ENCODE peak calls at places on chromosomes 11 and 22, in eight cellular contexts. One of them, this sample, is unnamed.
A peak's percentile ranks its signal among the peaks of the same experiment; 100 is the strongest.

GRCh38 chr11:103703437-103703836 is 333.0 kb upstream of the DDI1 start:
- DNase-seq in suprapubic skin: no peak
- DNase-seq in fibroblast of the aortic adventitia: no peak
- DNase-seq in heart right ventricle: no peak
- DNase-seq in A549: no peak
- DNase-seq in spleen: no peak
- DNase-seq in cardiac muscle cell: no peak
- DNase-seq in AG10803: no peak
- DNase-seq in this sample: no peak

GRCh38 chr22:40414306-40414705 is 43.9 kb downstream of the SGSM3 start:
- DNase-seq in heart right ventricle: no peak
- DNase-seq in suprapubic skin: no peak
- DNase-seq in cardiac muscle cell: no peak
- DNase-seq in fibroblast of the aortic adventitia: peak; percentile 9
- DNase-seq in AG10803: peak; percentile 52
- DNase-seq in spleen: peak; percentile 32
- DNase-seq in A549: no peak
- DNase-seq in this sample: no peak

GRCh38 chr22:46007003-46007847 is 30.3 kb upstream of the WNT7B start:
- DNase-seq in cardiac muscle cell: no peak
- DNase-seq in heart right ventricle: peak; percentile 68
- DNase-seq in spleen: peak; percentile 89
- DNase-seq in A549: peak; percentile 66
- DNase-seq in AG10803: peak; percentile 82
- DNase-seq in fibroblast of the aortic adventitia: peak; percentile 81
- DNase-seq in suprapubic skin: no peak
- DNase-seq in this sample: no peak

GRCh38 chr22:46185263-46185662 is 34.9 kb downstream of the PPARA start:
- DNase-seq in cardiac muscle cell: no peak
- DNase-seq in A549: no peak
- DNase-seq in AG10803: no peak
- DNase-seq in spleen: no peak
- DNase-seq in fibroblast of the aortic adventitia: no peak
- DNase-seq in suprapubic skin: no peak
- DNase-seq in heart right ventricle: no peak
- DNase-seq in this sample: no peak

GRCh38 chr11:120339394-120339890 is 3.2 kb downstream of the ARHGEF12 start:
- DNase-seq in A549: no peak
- DNase-seq in cardiac muscle cell: peak; percentile 69
- DNase-seq in AG10803: peak; percentile 38
- DNase-seq in suprapubic skin: no peak
- DNase-seq in heart right ventricle: peak; percentile 67
- DNase-seq in spleen: no peak
- DNase-seq in fibroblast of the aortic adventitia: peak; percentile 39
- DNase-seq in this sample: no peak

GRCh38 chr11:110069158-110069737 is 23.9 kb upstream of the ZC3H12C start:
- DNase-seq in heart right ventricle: peak; percentile 66
- DNase-seq in spleen: no peak
- DNase-seq in cardiac muscle cell: peak; percentile 45
- DNase-seq in AG10803: peak; percentile 66
- DNase-seq in suprapubic skin: no peak
- DNase-seq in fibroblast of the aortic adventitia: peak; percentile 82
- DNase-seq in A549: no peak
- DNase-seq in this sample: no peak

GRCh38 chr11:96180341-96180740 is 162.7 kb downstream of the MAML2 start:
- DNase-seq in suprapubic skin: no peak
- DNase-seq in cardiac muscle cell: no peak
- DNase-seq in A549: no peak
- DNase-seq in heart right ventricle: no peak
- DNase-seq in fibroblast of the aortic adventitia: no peak
- DNase-seq in spleen: no peak
- DNase-seq in AG10803: no peak
- DNase-seq in this sample: no peak

GRCh38 chr11:7480132-7480531 is 5.2 kb upstream of the OLFML1 start:
- DNase-seq in fibroblast of the aortic adventitia: peak; percentile 74
- DNase-seq in heart right ventricle: no peak
- DNase-seq in spleen: no peak
- DNase-seq in AG10803: peak; percentile 46
- DNase-seq in suprapubic skin: no peak
- DNase-seq in A549: no peak
- DNase-seq in cardiac muscle cell: no peak
- DNase-seq in this sample: no peak

GRCh38 chr11:116193321-116194114 is 579.3 kb downstream of the BUD13 start:
- DNase-seq in AG10803: peak; percentile 55
- DNase-seq in spleen: no peak
- DNase-seq in suprapubic skin: no peak
- DNase-seq in A549: peak; percentile 2
- DNase-seq in cardiac muscle cell: peak; percentile 68
- DNase-seq in heart right ventricle: peak; percentile 50
- DNase-seq in fibroblast of the aortic adventitia: peak; percentile 18
- DNase-seq in this sample: peak; percentile 65

GRCh38 chr11:128632151-128632791 is 44.9 kb upstream of the ETS1 start:
- DNase-seq in AG10803: peak; percentile 68
- DNase-seq in suprapubic skin: no peak
- DNase-seq in fibroblast of the aortic adventitia: peak; percentile 75
- DNase-seq in spleen: peak; percentile 72
- DNase-seq in cardiac muscle cell: peak; percentile 65
- DNase-seq in A549: peak; percentile 44
- DNase-seq in heart right ventricle: no peak
- DNase-seq in this sample: peak; percentile 51

GRCh38 chr11:108466405-108466804 is 924 bp downstream of the C11orf65 start:
- DNase-seq in heart right ventricle: no peak
- DNase-seq in cardiac muscle cell: no peak
- DNase-seq in suprapubic skin: no peak
- DNase-seq in AG10803: no peak
- DNase-seq in fibroblast of the aortic adventitia: no peak
- DNase-seq in spleen: no peak
- DNase-seq in A549: no peak
- DNase-seq in this sample: no peak

GRCh38 chr11:68430801-68431200 is 29.8 kb upstream of the PPP6R3 start:
- DNase-seq in spleen: no peak
- DNase-seq in AG10803: no peak
- DNase-seq in cardiac muscle cell: no peak
- DNase-seq in heart right ventricle: no peak
- DNase-seq in suprapubic skin: no peak
- DNase-seq in fibroblast of the aortic adventitia: no peak
- DNase-seq in A549: no peak
- DNase-seq in this sample: no peak

GRCh38 chr11:46240371-46240770 is 37.1 kb upstream of the CREB3L1 start:
- DNase-seq in AG10803: peak; percentile 47
- DNase-seq in fibroblast of the aortic adventitia: peak; percentile 37
- DNase-seq in cardiac muscle cell: no peak
- DNase-seq in A549: no peak
- DNase-seq in suprapubic skin: no peak
- DNase-seq in heart right ventricle: no peak
- DNase-seq in spleen: no peak
- DNase-seq in this sample: no peak

GRCh38 chr22:49009359-49010063 is 818.2 kb downstream of the BRD1 start:
- DNase-seq in AG10803: no peak
- DNase-seq in A549: no peak
- DNase-seq in fibroblast of the aortic adventitia: no peak
- DNase-seq in spleen: peak; percentile 55
- DNase-seq in heart right ventricle: no peak
- DNase-seq in suprapubic skin: no peak
- DNase-seq in cardiac muscle cell: no peak
- DNase-seq in this sample: no peak

GRCh38 chr22:46815559-46815895 is 53.1 kb downstream of the TBC1D22A start:
- DNase-seq in spleen: peak; percentile 52
- DNase-seq in suprapubic skin: no peak
- DNase-seq in AG10803: no peak
- DNase-seq in A549: no peak
- DNase-seq in heart right ventricle: no peak
- DNase-seq in fibroblast of the aortic adventitia: no peak
- DNase-seq in cardiac muscle cell: no peak
- DNase-seq in this sample: no peak

GRCh38 chr11:34495239-34495723 is 18.3 kb downstream of the ELF5 start:
- DNase-seq in cardiac muscle cell: no peak
- DNase-seq in fibroblast of the aortic adventitia: no peak
- DNase-seq in AG10803: no peak
- DNase-seq in spleen: no peak
- DNase-seq in heart right ventricle: no peak
- DNase-seq in A549: no peak
- DNase-seq in suprapubic skin: no peak
- DNase-seq in this sample: no peak

GRCh38 chr11:34493468-34493867 is 20.1 kb downstream of the ELF5 start:
- DNase-seq in fibroblast of the aortic adventitia: no peak
- DNase-seq in AG10803: no peak
- DNase-seq in suprapubic skin: no peak
- DNase-seq in spleen: no peak
- DNase-seq in cardiac muscle cell: no peak
- DNase-seq in heart right ventricle: no peak
- DNase-seq in A549: no peak
- DNase-seq in this sample: no peak

GRCh38 chr11:34490304-34490703 is 23.3 kb downstream of the ELF5 start:
- DNase-seq in suprapubic skin: no peak
- DNase-seq in fibroblast of the aortic adventitia: no peak
- DNase-seq in AG10803: no peak
- DNase-seq in cardiac muscle cell: no peak
- DNase-seq in A549: no peak
- DNase-seq in heart right ventricle: no peak
- DNase-seq in spleen: no peak
- DNase-seq in this sample: no peak

GRCh38 chr11:34493926-34494595 is 19.5 kb downstream of the ELF5 start:
- DNase-seq in cardiac muscle cell: no peak
- DNase-seq in spleen: no peak
- DNase-seq in heart right ventricle: no peak
- DNase-seq in AG10803: no peak
- DNase-seq in suprapubic skin: no peak
- DNase-seq in fibroblast of the aortic adventitia: no peak
- DNase-seq in A549: no peak
- DNase-seq in this sample: no peak

GRCh38 chr11:34492806-34493414 is 20.7 kb downstream of the ELF5 start:
- DNase-seq in fibroblast of the aortic adventitia: peak; percentile 78
- DNase-seq in A549: peak; percentile 66
- DNase-seq in cardiac muscle cell: peak; percentile 81
- DNase-seq in spleen: no peak
- DNase-seq in heart right ventricle: peak; percentile 41
- DNase-seq in AG10803: peak; percentile 65
- DNase-seq in suprapubic skin: no peak
- DNase-seq in this sample: peak; percentile 70
- TF ChIP-seq CTCF in fibroblast of the aortic adventitia: peak; percentile 66
- TF ChIP-seq CTCF in A549: peak; percentile 90
- TF ChIP-seq CTCF in cardiac muscle cell: peak; percentile 63
- TF ChIP-seq CTCF in spleen: peak; percentile 60
- TF ChIP-seq CTCF in heart right ventricle: peak; percentile 76
- TF ChIP-seq CTCF in AG10803: peak; percentile 66
- TF ChIP-seq CTCF in suprapubic skin: peak; percentile 17
- TF ChIP-seq CTCF in this sample: peak; percentile 80

DNA sequence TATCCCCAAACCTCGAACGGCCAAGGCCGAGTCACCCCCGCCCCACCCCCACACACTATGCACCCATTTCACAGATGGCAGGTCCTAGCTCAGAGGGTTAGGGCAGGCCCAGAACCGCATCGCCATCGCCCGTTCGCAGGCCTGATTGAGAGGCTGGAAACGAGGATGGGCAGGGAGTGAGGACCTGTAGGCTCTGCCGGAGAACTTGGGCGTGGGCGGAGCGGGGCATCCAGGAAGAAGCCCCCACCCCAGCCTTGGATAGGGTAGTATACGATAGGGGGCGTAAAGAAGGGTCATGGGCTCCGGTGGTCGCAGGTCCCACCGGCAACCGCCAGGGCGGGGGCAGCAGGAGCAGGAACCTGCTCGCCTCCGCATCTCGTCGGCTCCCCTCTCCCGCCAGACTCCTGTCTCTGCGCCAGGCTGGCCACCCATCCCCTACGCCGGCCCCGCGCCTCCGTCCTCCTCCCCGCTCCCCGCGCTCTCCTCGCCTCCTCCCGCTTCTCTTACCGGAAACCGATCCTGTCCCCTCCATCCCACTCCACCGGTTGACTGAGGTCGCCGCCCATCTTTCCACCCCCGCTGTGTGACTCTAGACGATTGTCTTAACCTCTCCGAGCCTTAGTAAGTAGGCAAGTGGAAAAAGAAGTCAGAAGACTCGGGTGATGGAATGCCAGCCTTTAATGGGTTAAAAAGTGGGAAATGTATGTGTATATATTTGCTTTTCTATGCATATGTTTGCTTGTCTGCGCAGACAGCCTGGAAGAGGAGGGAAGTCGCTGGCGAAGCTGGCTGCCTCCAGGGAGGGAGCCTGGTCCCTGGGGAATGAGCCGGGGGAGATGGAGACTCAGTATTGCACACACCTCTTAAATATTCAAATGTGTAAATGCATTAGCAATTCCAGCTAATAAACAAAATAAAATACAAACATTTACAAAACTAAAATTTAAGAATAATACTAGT is 52.8 kb downstream of the CYTH4 start:
- DNase-seq in spleen: no peak
- DNase-seq in AG10803: no peak
- DNase-seq in fibroblast of the aortic adventitia: no peak
- DNase-seq in cardiac muscle cell: no peak
- DNase-seq in suprapubic skin: no peak
- DNase-seq in heart right ventricle: no peak
- DNase-seq in A549: peak; percentile 59
- DNase-seq in this sample: peak; percentile 51
- TF ChIP-seq CTCF in spleen: no peak
- TF ChIP-seq CTCF in AG10803: no peak
- TF ChIP-seq CTCF in fibroblast of the aortic adventitia: no peak
- TF ChIP-seq CTCF in cardiac muscle cell: no peak
- TF ChIP-seq CTCF in suprapubic skin: no peak
- TF ChIP-seq CTCF in heart right ventricle: no peak
- TF ChIP-seq CTCF in A549: no peak
- TF ChIP-seq CTCF in this sample: no peak

DNA sequence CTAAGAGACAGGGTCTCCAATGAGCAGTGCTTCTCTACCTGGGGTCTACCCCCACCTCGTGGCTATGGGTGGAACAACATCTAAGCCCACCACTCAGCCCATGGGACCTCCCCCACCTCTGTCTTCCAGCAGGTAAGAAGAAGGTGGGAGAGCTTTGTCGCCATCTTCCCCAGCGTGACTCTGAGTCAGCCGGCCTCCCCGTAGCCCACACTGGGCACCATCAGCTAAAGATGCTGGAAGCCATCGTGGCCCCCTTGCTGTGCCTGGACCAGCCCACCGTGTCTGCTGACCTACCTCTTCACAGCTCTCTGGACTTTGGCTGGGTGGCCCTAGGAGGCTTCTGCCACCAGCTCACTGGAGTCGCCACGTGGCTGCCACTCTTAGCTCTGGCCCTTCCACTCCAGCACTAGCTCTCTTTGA is 954 bp downstream of the C11orf86 start:
- DNase-seq in cardiac muscle cell: peak; percentile 57
- DNase-seq in suprapubic skin: no peak
- DNase-seq in fibroblast of the aortic adventitia: no peak
- DNase-seq in spleen: no peak
- DNase-seq in heart right ventricle: no peak
- DNase-seq in A549: peak; percentile 53
- DNase-seq in AG10803: no peak
- DNase-seq in this sample: peak; percentile 79
- TF ChIP-seq CTCF in cardiac muscle cell: peak; percentile 83
- TF ChIP-seq CTCF in suprapubic skin: no peak
- TF ChIP-seq CTCF in fibroblast of the aortic adventitia: peak; percentile 85
- TF ChIP-seq CTCF in spleen: peak; percentile 13
- TF ChIP-seq CTCF in heart right ventricle: peak; percentile 30
- TF ChIP-seq CTCF in A549: peak; percentile 79
- TF ChIP-seq CTCF in AG10803: peak; percentile 77
- TF ChIP-seq CTCF in this sample: peak; percentile 85

DNA sequence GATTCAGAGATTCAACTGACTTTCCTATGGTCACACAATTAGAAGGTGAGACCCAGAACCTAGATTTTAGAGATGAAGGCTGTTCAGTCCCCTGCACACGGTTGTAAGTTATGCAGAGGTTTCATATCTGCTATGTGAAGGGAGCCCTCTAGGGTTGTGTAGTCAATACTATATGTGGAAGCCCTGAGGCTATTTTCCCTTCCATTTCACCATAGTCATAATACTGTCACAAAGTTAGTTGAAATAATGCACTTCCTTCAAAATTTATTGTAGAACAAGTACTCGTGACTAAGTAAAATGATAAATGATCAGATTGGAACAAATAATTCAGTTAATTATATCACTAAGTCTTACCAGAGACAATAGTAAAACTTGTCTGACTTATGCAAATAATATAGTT is 48.8 kb downstream of the ENDOD1 start:
- DNase-seq in spleen: no peak
- DNase-seq in cardiac muscle cell: peak; percentile 18
- DNase-seq in A549: no peak
- DNase-seq in fibroblast of the aortic adventitia: peak; percentile 47
- DNase-seq in suprapubic skin: no peak
- DNase-seq in heart right ventricle: no peak
- DNase-seq in AG10803: no peak
- DNase-seq in this sample: no peak
- TF ChIP-seq CTCF in spleen: no peak
- TF ChIP-seq CTCF in cardiac muscle cell: peak; percentile 26
- TF ChIP-seq CTCF in A549: no peak
- TF ChIP-seq CTCF in fibroblast of the aortic adventitia: peak; percentile 41
- TF ChIP-seq CTCF in suprapubic skin: no peak
- TF ChIP-seq CTCF in heart right ventricle: peak; percentile 38
- TF ChIP-seq CTCF in AG10803: peak; percentile 39
- TF ChIP-seq CTCF in this sample: no peak

This sample was measured in nephron progenitor cell.